ENCODE peak calls at places on chromosomes 13 and 19, in six cellular contexts. G is WTC11, X is epithelial cell of esophagus, V is fibroblast of lung, U is dorsolateral prefrontal cortex, L is astrocyte. M is an unnamed sample.

GRCh38 chr13:74250738-74251190 is 116.6 kb upstream of the KLF12 start:
- DNase-seq in G (no peak), X (peak; percentile 89), V (peak; percentile 74), U (no peak), L (peak; percentile 70), M (peak; percentile 92)

GRCh38 chr13:113982296-113982661 is 8.4 kb upstream of the C13orf46 start:
- DNase-seq in G (no peak), X (no peak), V (no peak), U (peak; percentile 26), L (no peak), M (no peak)

GRCh38 chr13:41652735-41653361 is 195.5 kb downstream of the RGCC start:
- DNase-seq in G (no peak), X (peak; percentile 64), V (peak; percentile 60), U (no peak), L (no peak), M (peak; percentile 62)

GRCh38 chr13:75326173-75327131 is 155.5 kb downstream of the TBC1D4 start:
- DNase-seq in G (no peak), X (peak; percentile 46), V (peak; percentile 60), U (no peak), L (peak; percentile 61), M (no peak)

GRCh38 chr19:12933287-12934072 is at the start of gene FARSA:
- DNase-seq in G (peak; percentile 87), X (peak; percentile 94), V (peak; percentile 88), U (peak; percentile 97), L (peak; percentile 77), M (peak; percentile 82)

GRCh38 chr19:42440357-42441046 is 2.2 kb downstream of the CXCL17 start:
- DNase-seq in G (peak; percentile 85), X (peak; percentile 80), V (peak; percentile 49), U (no peak), L (peak; percentile 27), M (peak; percentile 61)

GRCh38 chr19:19490247-19490968 is 24.9 kb downstream of the TSSK6 start:
- DNase-seq in G (peak; percentile 82), X (peak; percentile 83), V (peak; percentile 71), U (peak; percentile 73), L (peak; percentile 60), M (peak; percentile 75)

GRCh38 chr13:48961379-48961778 is 14.3 kb upstream of the FNDC3A start:
- DNase-seq in G (no peak), X (no peak), V (no peak), U (no peak), L (no peak), M (no peak)

GRCh38 chr19:48196933-48197665 is 26.6 kb downstream of the ZSWIM9 start:
- DNase-seq in G (no peak), X (no peak), V (no peak), U (no peak), L (no peak), M (no peak)

GRCh38 chr13:113046883-113047244 is 58.7 kb upstream of the F7 start:
- DNase-seq in G (no peak), X (no peak), V (no peak), U (no peak), L (no peak), M (no peak)

GRCh38 chr13:61709258-61709657 is 293.6 kb upstream of the PCDH20 start:
- DNase-seq in G (no peak), X (no peak), V (no peak), U (no peak), L (no peak), M (no peak)

GRCh38 chr19:17794731-17795494 is at the start of gene B3GNT3:
- DNase-seq in G (peak; percentile 75), X (peak; percentile 70), V (no peak), U (no peak), L (no peak), M (no peak)

GRCh38 chr13:100542546-100543156 is 45.9 kb downstream of the GGACT start:
- DNase-seq in G (no peak), X (peak; percentile 76), V (peak; percentile 29), U (no peak), L (peak; percentile 25), M (peak; percentile 42)

GRCh38 chr13:70505809-70506208 is 397.6 kb upstream of the KLHL1 start:
- DNase-seq in G (no peak), X (peak; percentile 74), V (no peak), U (no peak), L (no peak), M (no peak)

GRCh38 chr19:47112664-47113445 is 721 bp downstream of the ZC3H4 start:
- DNase-seq in G (peak; percentile 100), X (peak; percentile 99), V (peak; percentile 98), U (peak; percentile 99), L (peak; percentile 96), M (peak; percentile 99)

GRCh38 chr19:54062643-54063042 is 1.1 kb downstream of the VSTM1 start:
- DNase-seq in G (no peak), X (no peak), V (no peak), U (no peak), L (no peak), M (no peak)

GRCh38 chr13:111156421-111156820 is 41.3 kb downstream of the ARHGEF7 start:
- DNase-seq in G (no peak), X (no peak), V (peak; percentile 2), U (no peak), L (no peak), M (no peak)

GRCh38 chr19:7366701-7367420 is 18.1 kb downstream of the ARHGEF18 start:
- DNase-seq in G (no peak), X (peak; percentile 54), V (peak; percentile 43), U (no peak), L (peak; percentile 26), M (peak; percentile 16)

GRCh38 chr13:107806726-107807125 is 408.6 kb downstream of the LIG4 start:
- DNase-seq in G (no peak), X (no peak), V (no peak), U (no peak), L (no peak), M (no peak)

GRCh38 chr13:107811233-107811632 is 404.1 kb downstream of the LIG4 start:
- DNase-seq in G (no peak), X (no peak), V (no peak), U (no peak), L (no peak), M (no peak)

GRCh38 chr13:107807306-107808073 is 407.8 kb downstream of the LIG4 start:
- DNase-seq in G (no peak), X (no peak), V (peak; percentile 49), U (no peak), L (peak; percentile 39), M (no peak)

GRCh38 chr13:107809125-107809524 is 406.2 kb downstream of the LIG4 start:
- DNase-seq in G (no peak), X (no peak), V (no peak), U (no peak), L (no peak), M (no peak)

GRCh38 chr13:107808388-107808787 is 406.9 kb downstream of the LIG4 start:
- DNase-seq in G (no peak), X (no peak), V (peak; percentile 23), U (no peak), L (peak; percentile 26), M (no peak)
- TF ChIP-seq CTCF in G (no peak), X (no peak), V (no peak), U (no peak), L (no peak), M (no peak)

DNA sequence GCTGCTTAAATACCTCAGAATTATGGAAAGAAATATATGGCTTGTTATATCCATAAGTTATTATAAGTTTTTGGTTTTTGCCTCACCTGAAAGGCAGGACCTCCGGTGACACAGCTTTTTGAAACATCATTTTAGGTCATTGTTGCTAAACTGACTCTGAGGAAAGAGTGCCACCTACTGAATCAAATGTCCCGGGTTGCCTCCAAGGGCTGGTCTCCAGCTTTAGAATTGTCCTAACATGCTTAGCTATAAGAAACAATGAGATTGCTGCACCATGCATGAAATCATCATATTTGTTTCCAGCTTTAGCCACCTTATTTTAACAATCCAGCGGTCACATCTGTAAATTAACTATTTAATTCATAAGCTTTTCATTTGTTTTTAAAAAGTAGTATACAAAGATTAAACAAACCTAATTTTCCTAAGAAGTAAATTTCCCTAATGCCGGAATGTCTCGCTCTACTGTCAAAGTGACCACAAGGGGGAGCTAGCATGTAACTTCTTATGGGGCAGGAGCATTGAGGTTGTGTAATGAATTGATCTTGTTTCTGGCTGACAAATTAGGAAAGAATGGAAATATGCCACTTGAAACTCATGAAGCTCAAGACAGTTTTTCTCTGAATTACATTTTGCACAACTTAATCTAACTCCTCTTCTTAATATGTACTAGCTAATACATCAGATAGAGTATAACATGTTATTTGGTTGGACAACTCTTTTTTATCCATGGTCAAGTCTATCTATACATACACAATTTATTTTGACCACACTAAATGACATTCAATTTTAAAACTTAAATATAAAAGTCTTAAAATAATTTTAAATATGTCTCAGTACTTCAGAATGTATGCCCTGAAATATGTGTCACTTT is 6.7 kb upstream of the PCDH17 start:
- DNase-seq in G (peak; percentile 49), X (peak; percentile 71), V (peak; percentile 58), U (no peak), L (peak; percentile 49), M (peak; percentile 40)
- TF ChIP-seq CTCF in G (peak; percentile 87), X (peak; percentile 85), V (peak; percentile 85), U (peak; percentile 92), L (peak; percentile 86), M (peak; percentile 94)

GRCh38 chr13:30156826-30157615 is 150.3 kb downstream of the KATNAL1 start:
- DNase-seq in G (no peak), X (no peak), V (no peak), U (no peak), L (no peak), M (no peak)

GRCh38 chr13:30156270-30156669 is 151.1 kb downstream of the KATNAL1 start:
- DNase-seq in G (no peak), X (no peak), V (no peak), U (no peak), L (no peak), M (no peak)

GRCh38 chr13:30157616-30157993 is 149.7 kb downstream of the KATNAL1 start:
- DNase-seq in G (no peak), X (no peak), V (no peak), U (no peak), L (no peak), M (no peak)

GRCh38 chr13:30159446-30159839 is 147.9 kb downstream of the KATNAL1 start:
- DNase-seq in G (no peak), X (peak; percentile 50), V (peak; percentile 91), U (no peak), L (peak; percentile 89), M (peak; percentile 84)

GRCh38 chr13:30158774-30159445 is 148.4 kb downstream of the KATNAL1 start:
- DNase-seq in G (no peak), X (peak; percentile 15), V (peak; percentile 86), U (no peak), L (peak; percentile 84), M (peak; percentile 88)
- TF ChIP-seq CTCF in G (no peak), X (peak; percentile 36), V (peak; percentile 49), U (peak; percentile 40), L (peak; percentile 50), M (peak; percentile 77)

DNA sequence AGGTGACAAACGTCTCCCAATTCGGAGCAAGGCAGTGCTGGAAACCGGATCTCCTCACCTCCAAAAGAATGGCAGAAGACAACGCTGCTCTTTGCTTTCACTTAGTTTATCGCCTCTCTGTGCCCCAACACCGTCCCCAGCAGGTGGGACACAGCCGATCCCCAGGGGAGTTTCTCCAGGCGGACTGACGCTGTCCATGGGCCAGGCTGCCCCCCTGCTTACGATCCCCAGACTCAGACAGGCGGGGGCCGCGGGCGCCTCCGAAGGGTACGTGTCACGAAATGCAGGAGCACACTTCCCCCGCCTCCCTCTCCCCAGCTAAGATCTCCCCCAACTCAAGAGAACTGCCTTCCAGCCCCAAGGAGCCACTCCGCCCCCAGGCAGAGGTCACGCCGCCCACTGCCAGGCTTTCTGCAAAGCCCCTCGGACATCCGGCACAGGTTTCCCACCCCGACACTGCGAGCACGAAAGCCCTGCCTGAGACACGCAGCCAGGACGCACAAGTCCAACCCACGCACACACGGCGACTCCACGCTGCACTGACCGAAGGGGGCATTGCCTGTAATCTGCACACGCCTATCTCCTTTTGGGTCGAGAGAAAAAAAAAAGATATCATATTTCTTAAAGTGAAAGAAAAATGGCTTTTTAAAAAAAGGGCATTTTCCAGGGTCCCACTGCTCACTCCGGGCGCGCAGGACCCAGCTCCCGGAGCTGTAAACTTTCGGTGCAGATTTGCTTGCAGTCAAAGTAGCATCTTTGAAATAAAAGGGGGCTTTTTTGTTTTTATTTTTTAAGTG is 1.9 kb downstream of the SPRY2 start:
- DNase-seq in G (peak; percentile 72), X (peak; percentile 66), V (peak; percentile 90), U (peak; percentile 77), L (peak; percentile 88), M (peak; percentile 77)
- TF ChIP-seq CTCF in G (no peak), X (no peak), V (peak; percentile 41), U (peak; percentile 42), L (no peak), M (peak; percentile 55)